ENCODE peak calls at places on chromosome 6, in four cellular contexts. U, A, Z and D are unnamed samples. For H3K4me1, the result is how much of the 10 kb centered on the place peaks cover.

GRCh38 chr6:71967436-71967835 is 81.1 kb downstream of the RIMS1 start:
- DNase-seq in Z (no peak), U (no peak), A (no peak), D (no peak)

GRCh38 chr6:13011612-13012146 is 295.1 kb downstream of the PHACTR1 start:
- DNase-seq in Z (no peak), U (no peak), A (no peak), D (no peak)

GRCh38 chr6:136609878-136610706 is 59.9 kb upstream of the MAP7 start:
- DNase-seq in Z (peak), U (peak), A (no peak), D (no peak)

GRCh38 chr6:104365835-104366234 is 493.9 kb downstream of the HACE1 start:
- DNase-seq in U (no peak), Z (no peak), A (no peak), D (no peak)

GRCh38 chr6:146785001-146785585 is 186.3 kb downstream of the ADGB start:
- DNase-seq in U (no peak), A (no peak), Z (no peak), D (no peak)

GRCh38 chr6:167825759-167826229 is 917 bp upstream of the AFDN start:
- DNase-seq in Z (peak), A (peak), U (peak), D (peak)

GRCh38 chr6:107621216-107621940 is 131.5 kb downstream of the SOBP start:
- DNase-seq in Z (no peak), U (no peak), A (no peak), D (no peak)

GRCh38 chr6:37783831-37784584 is 35.5 kb upstream of the ZFAND3 start:
- DNase-seq in Z (no peak), U (no peak), A (peak), D (peak)

GRCh38 chr6:154876776-154877175 is 118.3 kb upstream of the TIAM2 start:
- DNase-seq in A (no peak), Z (no peak), U (no peak), D (no peak)

GRCh38 chr6:33008944-33009861 is at the start of gene HLA-DOA:
- DNase-seq in A (no peak), Z (peak), U (no peak), D (no peak)

GRCh38 chr6:95572098-95572497 is 5.2 kb upstream of the MANEA start:
- DNase-seq in A (no peak), Z (no peak), U (no peak), D (no peak)

GRCh38 chr6:170572704-170573466 is 11.6 kb downstream of the PDCD2 start:
- DNase-seq in U (no peak), Z (no peak), A (no peak), D (no peak)

GRCh38 chr6:137866200-137866913 is 702 bp upstream of the TNFAIP3 start:
- DNase-seq in U (peak), A (no peak), Z (no peak), D (no peak)

GRCh38 chr6:68638225-68638900 is 3.3 kb downstream of the ADGRB3 start:
- DNase-seq in Z (no peak), A (peak), U (no peak), D (peak)

GRCh38 chr6:34359438-34360158 is 32.9 kb downstream of the NUDT3 start:
- DNase-seq in Z (no peak), U (no peak), A (no peak), D (no peak)

GRCh38 chr6:23659125-23659524 is 466.9 kb upstream of the NRSN1 start:
- DNase-seq in Z (no peak), A (no peak), U (peak), D (no peak)

GRCh38 chr6:1771324-1771723 is 161.6 kb downstream of the FOXC1 start:
- DNase-seq in A (no peak), Z (no peak), U (no peak), D (no peak)

GRCh38 chr6:161222706-161223234 is 51.1 kb downstream of the AGPAT4 start:
- DNase-seq in Z (no peak), A (no peak), U (no peak), D (no peak)

GRCh38 chr6:11096109-11096508 is 2.5 kb downstream of the SMIM13 start:
- DNase-seq in Z (no peak), U (peak), A (no peak), D (no peak)

GRCh38 chr6:133198725-133199124 is 42.4 kb upstream of the EYA4 start:
- DNase-seq in Z (no peak), A (no peak), U (no peak), D (no peak)

GRCh38 chr6:161584051-161584450 is 310.2 kb upstream of the AGPAT4 start:
- DNase-seq in U (no peak), Z (no peak), A (no peak), D (no peak)

GRCh38 chr6:55853008-55854001 is 22.1 kb downstream of the BMP5 start:
- DNase-seq in A (no peak), U (no peak), Z (no peak), D (no peak)

GRCh38 chr6:144351741-144352140 is 66.6 kb downstream of the UTRN start:
- DNase-seq in U (no peak), Z (no peak), A (no peak), D (no peak)

GRCh38 chr6:15285682-15286294 is 39.9 kb downstream of the JARID2 start:
- DNase-seq in A (no peak), Z (no peak), U (no peak), D (no peak)

GRCh38 chr6:29696147-29697129 is 15.5 kb upstream of the ZFP57 start:
- DNase-seq in Z (no peak), U (peak), A (no peak), D (no peak)

GRCh38 chr6:108872001-108872974 is 24.1 kb downstream of the ARMC2 start:
- DNase-seq in Z (no peak), A (no peak), U (no peak), D (no peak)

GRCh38 chr6:169536446-169537170 is 165.2 kb downstream of the WDR27 start:
- DNase-seq in U (no peak), Z (no peak), A (no peak), D (no peak)

DNA sequence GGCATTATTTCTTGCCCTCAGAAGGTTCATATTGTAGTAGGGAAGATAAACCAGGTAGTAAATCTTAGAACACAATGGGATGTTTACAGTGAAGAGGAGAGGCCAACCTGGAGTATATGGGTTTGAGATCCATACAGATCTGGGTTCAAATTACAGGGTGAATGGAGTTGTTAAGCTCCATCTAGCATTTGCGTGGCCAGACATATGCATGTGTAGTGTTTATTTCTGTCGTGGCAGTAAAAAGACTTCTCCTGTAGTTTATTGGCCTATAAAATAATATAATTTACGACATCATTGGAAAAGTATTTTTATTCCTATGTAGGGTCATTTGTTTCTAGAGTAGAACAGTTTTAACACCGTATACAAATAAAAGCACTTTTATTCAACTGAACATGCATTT is 25.2 kb upstream of the TULP4 start:
- DNase-seq in U (no peak), Z (no peak), A (no peak), D (no peak)
- H3K4me1 ChIP-seq in U (under half), Z (under half), A (under half), D (under half)

GRCh38 chr6:166463363-166464067 is 80.8 kb upstream of the MPC1 start:
- DNase-seq in Z (no peak), A (no peak), U (no peak), D (no peak)
- H3K4me3 ChIP-seq in Z (no peak), A (no peak), U (no peak), D (no peak)

DNA sequence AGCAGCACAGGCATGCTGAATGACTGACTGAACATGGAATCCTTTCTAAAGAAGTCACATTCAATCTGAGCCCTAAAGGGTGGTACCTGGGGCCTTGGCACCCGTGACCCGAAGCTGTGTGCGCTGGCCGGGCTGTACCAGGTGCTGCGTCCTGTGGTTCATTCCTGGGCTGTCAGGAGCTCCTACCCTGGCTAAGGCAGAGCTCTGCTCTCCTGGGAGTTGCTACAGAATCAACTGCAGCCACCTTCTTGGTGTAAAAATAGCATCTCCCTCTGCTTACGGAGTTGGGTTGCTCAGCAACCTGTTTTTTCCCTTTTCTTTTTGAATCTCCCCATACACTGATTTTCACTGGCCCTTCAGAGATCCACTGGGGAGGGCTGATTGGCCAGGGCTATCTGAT is 236.6 kb upstream of the PDE10A start:
- DNase-seq in Z (no peak), A (no peak), U (no peak), D (no peak)
- H3K27ac ChIP-seq in Z (no peak), A (no peak), U (no peak), D (no peak)

GRCh38 chr6:125944896-125945295 is 11.7 kb upstream of the HINT3 start:
- DNase-seq in Z (no peak), U (no peak), A (no peak), D (no peak)
- H3K4me1 ChIP-seq in Z (under half), U (half or more), A (under half), D (under half)

DNA sequence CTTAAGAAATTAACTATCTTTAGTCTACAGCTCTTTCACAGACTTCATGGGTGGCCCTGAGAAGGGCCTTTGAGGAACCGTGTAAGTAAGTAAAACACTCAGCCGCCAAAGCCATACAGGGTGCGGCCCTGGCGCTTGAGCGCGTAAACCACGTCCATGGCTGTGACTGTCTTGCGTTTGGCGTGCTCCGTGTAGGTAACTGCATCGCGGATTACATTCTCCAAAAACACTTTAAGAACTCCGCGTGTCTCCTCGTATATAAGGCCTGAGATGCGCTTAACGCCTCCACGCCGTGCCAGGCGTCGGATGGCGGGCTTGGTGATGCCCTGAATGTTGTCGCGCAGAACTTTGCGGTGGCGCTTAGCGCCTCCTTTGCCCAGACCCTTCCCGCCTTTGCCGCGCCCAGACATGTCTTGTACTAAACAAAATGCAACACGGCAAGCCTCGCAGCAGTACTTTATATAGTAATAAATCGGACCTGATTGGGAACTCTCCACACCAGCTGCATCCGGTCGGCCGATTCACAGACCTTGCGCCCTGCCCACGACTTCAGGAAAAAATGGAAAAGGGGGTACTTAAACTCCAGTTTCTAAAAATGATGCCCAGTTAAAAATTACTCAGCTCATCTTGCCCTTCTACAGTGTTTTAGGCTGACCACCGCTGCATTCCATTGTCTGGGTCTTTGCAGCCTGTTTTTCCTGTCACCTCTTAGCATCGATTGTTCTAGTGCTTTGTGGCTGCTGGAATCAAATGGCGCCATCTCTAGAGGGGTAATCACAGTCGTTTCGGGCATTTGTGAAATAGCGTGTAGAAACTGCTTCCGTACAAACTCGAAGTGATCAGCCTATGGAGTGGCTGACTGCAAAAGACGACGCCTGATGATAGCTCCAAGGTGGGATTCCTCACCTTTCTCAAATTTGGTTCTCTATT is 38.8 kb downstream of the OR2B2 start:
- DNase-seq in Z (peak), A (peak), U (peak), D (peak)
- H3K4me3 ChIP-seq in Z (peak), A (peak), U (peak), D (peak)

DNA sequence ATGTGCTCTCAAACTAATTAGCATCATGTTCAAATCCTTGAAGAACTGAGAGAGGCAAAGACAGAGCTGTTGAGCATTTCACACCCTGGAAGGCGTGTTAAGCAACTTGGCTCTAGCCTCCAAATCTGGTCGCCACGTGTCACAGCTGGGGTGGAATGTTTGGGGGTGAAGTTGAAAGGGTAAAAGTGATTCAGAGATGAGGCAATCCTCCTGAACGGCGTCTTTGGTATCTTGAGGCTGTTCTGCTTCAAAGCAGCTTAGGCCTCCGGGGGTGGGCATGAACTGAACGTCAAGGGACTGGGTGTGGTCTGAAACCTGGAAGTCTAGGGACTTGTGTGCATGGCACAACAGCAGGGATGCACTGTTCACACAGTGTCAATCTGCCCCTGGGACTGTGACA is 62.3 kb downstream of the TRAM2 start:
- DNase-seq in Z (no peak), A (peak), U (no peak), D (no peak)
- H3K27ac ChIP-seq in Z (peak), A (peak), U (no peak), D (no peak)